ENCODE peak calls at places on chromosomes 6 and 20, in four cellular contexts. One of them, this sample, is unnamed.

GRCh38 chr6:10411131-10411914 is 3.6 kb downstream of the TFAP2A start:
- DNase-seq in hepatocyte: no peak
- DNase-seq in neural progenitor cell: peak; percentile 46
- DNase-seq in GM23248: peak; percentile 67
- DNase-seq in this sample: no peak

GRCh38 chr6:64062960-64063683 is 427.5 kb downstream of the PHF3 start:
- DNase-seq in GM23248: peak; percentile 22
- DNase-seq in hepatocyte: no peak
- DNase-seq in neural progenitor cell: no peak
- DNase-seq in this sample: no peak

GRCh38 chr6:100704941-100705340 is 176.2 kb downstream of the ASCC3 start:
- DNase-seq in neural progenitor cell: no peak
- DNase-seq in GM23248: no peak
- DNase-seq in hepatocyte: no peak
- DNase-seq in this sample: no peak

GRCh38 chr6:136550330-136551071 is at the start of gene MAP7:
- DNase-seq in hepatocyte: peak; percentile 96
- DNase-seq in GM23248: peak; percentile 75
- DNase-seq in neural progenitor cell: peak; percentile 92
- DNase-seq in this sample: peak; percentile 75

GRCh38 chr6:31203345-31203979 is 33.0 kb upstream of the POU5F1 start:
- DNase-seq in GM23248: peak; percentile 94
- DNase-seq in neural progenitor cell: no peak
- DNase-seq in hepatocyte: peak; percentile 70
- DNase-seq in this sample: peak; percentile 74

GRCh38 chr20:10412591-10413408 is 21.2 kb downstream of the MKKS start:
- DNase-seq in GM23248: no peak
- DNase-seq in hepatocyte: no peak
- DNase-seq in neural progenitor cell: no peak
- DNase-seq in this sample: no peak

GRCh38 chr6:39812853-39813533 is 20.8 kb downstream of the DAAM2 start:
- DNase-seq in GM23248: peak; percentile 69
- DNase-seq in hepatocyte: no peak
- DNase-seq in neural progenitor cell: no peak
- DNase-seq in this sample: no peak

GRCh38 chr6:75283907-75284284 is 696 bp downstream of the TMEM30A start:
- DNase-seq in neural progenitor cell: peak; percentile 16
- DNase-seq in GM23248: no peak
- DNase-seq in hepatocyte: no peak
- DNase-seq in this sample: no peak

GRCh38 chr6:100846276-100846675 is 34.9 kb downstream of the ASCC3 start:
- DNase-seq in hepatocyte: no peak
- DNase-seq in neural progenitor cell: no peak
- DNase-seq in GM23248: no peak
- DNase-seq in this sample: no peak

GRCh38 chr20:20549699-20550098 is 162.7 kb downstream of the RALGAPA2 start:
- DNase-seq in GM23248: peak; percentile 91
- DNase-seq in hepatocyte: peak; percentile 67
- DNase-seq in neural progenitor cell: no peak
- DNase-seq in this sample: peak; percentile 71

GRCh38 chr6:127119361-127120108 is 1.1 kb downstream of the RSPO3 start:
- DNase-seq in GM23248: peak; percentile 69
- DNase-seq in neural progenitor cell: peak; percentile 69
- DNase-seq in hepatocyte: peak; percentile 29
- DNase-seq in this sample: no peak

GRCh38 chr6:12637960-12638641 is 78.5 kb upstream of the PHACTR1 start:
- DNase-seq in hepatocyte: peak; percentile 80
- DNase-seq in neural progenitor cell: peak; percentile 76
- DNase-seq in GM23248: peak; percentile 88
- DNase-seq in this sample: peak; percentile 69

GRCh38 chr20:1569417-1569861 is 11.9 kb upstream of the SIRPD start:
- DNase-seq in GM23248: peak; percentile 73
- DNase-seq in neural progenitor cell: no peak
- DNase-seq in hepatocyte: peak; percentile 1
- DNase-seq in this sample: peak; percentile 64

GRCh38 chr20:49230575-49231211 is 11.5 kb downstream of the DDX27 start:
- DNase-seq in neural progenitor cell: no peak
- DNase-seq in GM23248: peak; percentile 48
- DNase-seq in hepatocyte: no peak
- DNase-seq in this sample: no peak

GRCh38 chr6:105135056-105135455 is 44.8 kb downstream of the POPDC3 start:
- DNase-seq in hepatocyte: no peak
- DNase-seq in neural progenitor cell: peak; percentile 40
- DNase-seq in GM23248: peak; percentile 57
- DNase-seq in this sample: no peak

GRCh38 chr20:48360338-48360698 is 467.5 kb downstream of the PREX1 start:
- DNase-seq in GM23248: no peak
- DNase-seq in hepatocyte: no peak
- DNase-seq in neural progenitor cell: no peak
- DNase-seq in this sample: no peak

GRCh38 chr6:125197795-125198269 is 44.3 kb downstream of the TPD52L1 start:
- DNase-seq in neural progenitor cell: no peak
- DNase-seq in hepatocyte: peak; percentile 67
- DNase-seq in GM23248: peak; percentile 72
- DNase-seq in this sample: peak; percentile 49

GRCh38 chr6:149842331-149842730 is 21.8 kb downstream of the LRP11 start:
- DNase-seq in neural progenitor cell: no peak
- DNase-seq in hepatocyte: no peak
- DNase-seq in GM23248: no peak
- DNase-seq in this sample: no peak

GRCh38 chr6:31113861-31114539 is 600 bp upstream of the PSORS1C1 start:
- DNase-seq in neural progenitor cell: no peak
- DNase-seq in hepatocyte: peak; percentile 26
- DNase-seq in GM23248: peak; percentile 91
- DNase-seq in this sample: no peak

GRCh38 chr20:45392733-45393132 is 14.6 kb upstream of the TP53TG5 start:
- DNase-seq in neural progenitor cell: no peak
- DNase-seq in GM23248: no peak
- DNase-seq in hepatocyte: no peak
- DNase-seq in this sample: no peak

GRCh38 chr6:16337280-16337975 is 99.0 kb downstream of the GMPR start:
- DNase-seq in GM23248: peak; percentile 89
- DNase-seq in hepatocyte: peak; percentile 85
- DNase-seq in neural progenitor cell: no peak
- DNase-seq in this sample: no peak

GRCh38 chr6:27209659-27210269 is 37.7 kb upstream of the PRSS16 start:
- DNase-seq in GM23248: no peak
- DNase-seq in hepatocyte: no peak
- DNase-seq in neural progenitor cell: no peak
- DNase-seq in this sample: no peak

GRCh38 chr6:27214126-27214601 is 33.3 kb upstream of the PRSS16 start:
- DNase-seq in GM23248: no peak
- DNase-seq in neural progenitor cell: no peak
- DNase-seq in hepatocyte: no peak
- DNase-seq in this sample: no peak

GRCh38 chr6:27216874-27217273 is 30.6 kb upstream of the PRSS16 start:
- DNase-seq in hepatocyte: no peak
- DNase-seq in GM23248: no peak
- DNase-seq in neural progenitor cell: no peak
- DNase-seq in this sample: no peak

GRCh38 chr6:27209167-27209566 is 38.3 kb upstream of the PRSS16 start:
- DNase-seq in hepatocyte: no peak
- DNase-seq in neural progenitor cell: no peak
- DNase-seq in GM23248: no peak
- DNase-seq in this sample: no peak

GRCh38 chr6:27213544-27214125 is 33.9 kb upstream of the PRSS16 start:
- DNase-seq in hepatocyte: peak; percentile 53
- DNase-seq in GM23248: peak; percentile 22
- DNase-seq in neural progenitor cell: peak; percentile 70
- DNase-seq in this sample: no peak
- TF ChIP-seq EZH2phosphoT487 in hepatocyte: no peak
- TF ChIP-seq EZH2phosphoT487 in GM23248: no peak
- TF ChIP-seq EZH2phosphoT487 in neural progenitor cell: no peak
- TF ChIP-seq EZH2phosphoT487 in this sample: no peak

GRCh38 chr6:167872538-167873210 is 46.0 kb downstream of the AFDN start:
- DNase-seq in neural progenitor cell: no peak
- DNase-seq in hepatocyte: no peak
- DNase-seq in GM23248: no peak
- DNase-seq in this sample: no peak
- TF ChIP-seq EZH2phosphoT487 in neural progenitor cell: no peak
- TF ChIP-seq EZH2phosphoT487 in hepatocyte: no peak
- TF ChIP-seq EZH2phosphoT487 in GM23248: no peak
- TF ChIP-seq EZH2phosphoT487 in this sample: no peak

GRCh38 chr6:35036828-35037095 is 104.4 kb downstream of the TCP11 start:
- DNase-seq in neural progenitor cell: no peak
- DNase-seq in hepatocyte: no peak
- DNase-seq in GM23248: no peak
- DNase-seq in this sample: no peak

GRCh38 chr6:35035481-35036030 is 105.6 kb downstream of the TCP11 start:
- DNase-seq in GM23248: no peak
- DNase-seq in hepatocyte: no peak
- DNase-seq in neural progenitor cell: no peak
- DNase-seq in this sample: no peak

GRCh38 chr6:35038076-35038475 is 103.1 kb downstream of the TCP11 start:
- DNase-seq in GM23248: peak; percentile 61
- DNase-seq in hepatocyte: no peak
- DNase-seq in neural progenitor cell: no peak
- DNase-seq in this sample: no peak

GRCh38 chr6:35036059-35036827 is 104.9 kb downstream of the TCP11 start:
- DNase-seq in hepatocyte: no peak
- DNase-seq in GM23248: no peak
- DNase-seq in neural progenitor cell: no peak
- DNase-seq in this sample: no peak

GRCh38 chr6:35037289-35038038 is 103.7 kb downstream of the TCP11 start:
- DNase-seq in neural progenitor cell: peak; percentile 31
- DNase-seq in GM23248: no peak
- DNase-seq in hepatocyte: no peak
- DNase-seq in this sample: no peak
- TF ChIP-seq EZH2phosphoT487 in neural progenitor cell: no peak
- TF ChIP-seq EZH2phosphoT487 in GM23248: no peak
- TF ChIP-seq EZH2phosphoT487 in hepatocyte: no peak
- TF ChIP-seq EZH2phosphoT487 in this sample: no peak

DNA sequence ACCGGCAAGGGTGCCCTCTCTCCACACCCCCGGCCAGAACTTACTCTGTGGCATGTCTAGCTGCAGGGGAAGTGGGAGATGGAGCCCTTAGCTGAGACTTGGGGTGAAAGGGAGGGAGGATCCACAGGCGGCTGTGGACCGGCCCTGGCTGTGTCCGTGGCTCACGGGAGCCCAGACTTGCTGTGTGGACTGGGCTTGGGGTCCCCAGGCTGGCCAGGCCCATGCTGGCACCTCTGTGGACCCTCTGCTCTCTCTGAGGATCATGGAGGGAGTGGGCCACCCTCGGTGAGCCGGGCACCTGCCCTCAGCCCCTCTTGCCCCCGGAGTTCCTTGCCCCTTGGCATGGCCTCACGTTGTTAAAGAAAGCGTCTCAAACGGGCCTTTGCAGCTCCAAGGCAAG is 8.9 kb upstream of the NTSR1 start:
- DNase-seq in neural progenitor cell: no peak
- DNase-seq in GM23248: no peak
- DNase-seq in hepatocyte: no peak
- DNase-seq in this sample: no peak
- TF ChIP-seq EZH2phosphoT487 in neural progenitor cell: no peak
- TF ChIP-seq EZH2phosphoT487 in GM23248: no peak
- TF ChIP-seq EZH2phosphoT487 in hepatocyte: no peak
- TF ChIP-seq EZH2phosphoT487 in this sample: no peak

GRCh38 chr20:43238833-43239232 is 49.1 kb upstream of the PTPRT start:
- DNase-seq in GM23248: no peak
- DNase-seq in neural progenitor cell: peak; percentile 8
- DNase-seq in hepatocyte: peak; percentile 21
- DNase-seq in this sample: peak; percentile 33

GRCh38 chr20:43241057-43241702 is 51.5 kb upstream of the PTPRT start:
- DNase-seq in GM23248: no peak
- DNase-seq in hepatocyte: no peak
- DNase-seq in neural progenitor cell: no peak
- DNase-seq in this sample: no peak

GRCh38 chr20:43235998-43236397 is 46.3 kb upstream of the PTPRT start:
- DNase-seq in GM23248: no peak
- DNase-seq in hepatocyte: no peak
- DNase-seq in neural progenitor cell: no peak
- DNase-seq in this sample: no peak

GRCh38 chr20:43231829-43232228 is 42.1 kb upstream of the PTPRT start:
- DNase-seq in neural progenitor cell: no peak
- DNase-seq in GM23248: no peak
- DNase-seq in hepatocyte: no peak
- DNase-seq in this sample: no peak

GRCh38 chr20:43237651-43238050 is 47.9 kb upstream of the PTPRT start:
- DNase-seq in GM23248: no peak
- DNase-seq in hepatocyte: no peak
- DNase-seq in neural progenitor cell: no peak
- DNase-seq in this sample: no peak
- TF ChIP-seq EZH2phosphoT487 in GM23248: no peak
- TF ChIP-seq EZH2phosphoT487 in hepatocyte: no peak
- TF ChIP-seq EZH2phosphoT487 in neural progenitor cell: no peak
- TF ChIP-seq EZH2phosphoT487 in this sample: no peak

DNA sequence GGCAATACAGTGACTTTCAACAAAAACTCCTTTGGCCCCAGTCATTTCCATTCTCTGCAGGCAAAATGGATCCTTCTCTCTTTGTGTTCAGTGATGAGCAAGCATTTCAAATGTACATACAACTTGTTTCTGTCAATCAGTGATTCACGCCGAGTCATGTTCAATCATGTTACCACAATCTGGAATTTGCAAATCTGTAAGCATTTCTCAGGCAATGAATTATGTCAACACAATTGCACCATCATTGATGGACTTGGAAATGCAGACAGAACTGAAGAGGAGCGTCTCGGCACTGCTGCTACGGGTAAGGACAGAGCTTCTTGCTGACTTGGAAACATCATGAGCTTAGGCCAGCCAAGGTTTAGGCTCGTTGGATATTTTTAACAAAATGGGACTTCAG is 132.8 kb upstream of the AGPAT4 start:
- DNase-seq in GM23248: peak; percentile 82
- DNase-seq in hepatocyte: no peak
- DNase-seq in neural progenitor cell: no peak
- DNase-seq in this sample: peak; percentile 39
- TF ChIP-seq EZH2phosphoT487 in GM23248: peak; percentile 64
- TF ChIP-seq EZH2phosphoT487 in hepatocyte: no peak
- TF ChIP-seq EZH2phosphoT487 in neural progenitor cell: no peak
- TF ChIP-seq EZH2phosphoT487 in this sample: no peak

GRCh38 chr20:47038581-47039560 is 144.2 kb downstream of the EYA2 start:
- DNase-seq in neural progenitor cell: no peak
- DNase-seq in hepatocyte: no peak
- DNase-seq in GM23248: peak; percentile 18
- DNase-seq in this sample: no peak
- TF ChIP-seq EZH2phosphoT487 in neural progenitor cell: no peak
- TF ChIP-seq EZH2phosphoT487 in hepatocyte: no peak
- TF ChIP-seq EZH2phosphoT487 in GM23248: no peak
- TF ChIP-seq EZH2phosphoT487 in this sample: no peak

GRCh38 chr20:5508044-5508443 is 191.3 kb upstream of the PROKR2 start:
- DNase-seq in hepatocyte: no peak
- DNase-seq in neural progenitor cell: no peak
- DNase-seq in GM23248: no peak
- DNase-seq in this sample: no peak
- TF ChIP-seq EZH2phosphoT487 in hepatocyte: no peak
- TF ChIP-seq EZH2phosphoT487 in neural progenitor cell: no peak
- TF ChIP-seq EZH2phosphoT487 in GM23248: no peak
- TF ChIP-seq EZH2phosphoT487 in this sample: no peak